ENCODE peak calls at places on chromosomes 16 and 17, in nine cellular contexts. One of them, this sample, is unnamed.
A peak's percentile ranks its signal among the peaks of the same experiment; 100 is the strongest.

GRCh38 chr17:3750926-3751325 is 27.2 kb downstream of the HASPIN start:
- DNase-seq in prostate gland: no peak
- DNase-seq in endothelial cell of umbilical vein: no peak
- DNase-seq in spleen: no peak
- DNase-seq in sigmoid colon: no peak
- DNase-seq in GM12878: no peak
- DNase-seq in transverse colon: peak; percentile 42
- DNase-seq in breast epithelium: no peak
- DNase-seq in stomach: no peak
- DNase-seq in this sample: no peak

GRCh38 chr16:56554441-56554840 is 10.4 kb upstream of the MT4 start:
- DNase-seq in prostate gland: no peak
- DNase-seq in endothelial cell of umbilical vein: no peak
- DNase-seq in spleen: peak; percentile 23
- DNase-seq in sigmoid colon: no peak
- DNase-seq in GM12878: no peak
- DNase-seq in transverse colon: no peak
- DNase-seq in breast epithelium: no peak
- DNase-seq in stomach: no peak
- DNase-seq in this sample: no peak

GRCh38 chr17:15403276-15403939 is 62.0 kb upstream of the TEKT3 start:
- DNase-seq in prostate gland: no peak
- DNase-seq in endothelial cell of umbilical vein: no peak
- DNase-seq in spleen: no peak
- DNase-seq in sigmoid colon: no peak
- DNase-seq in GM12878: no peak
- DNase-seq in transverse colon: no peak
- DNase-seq in breast epithelium: no peak
- DNase-seq in stomach: no peak
- DNase-seq in this sample: no peak

GRCh38 chr17:6456914-6457687 is 12.8 kb downstream of the PIMREG start:
- DNase-seq in prostate gland: no peak
- DNase-seq in endothelial cell of umbilical vein: peak; percentile 41
- DNase-seq in spleen: peak; percentile 62
- DNase-seq in sigmoid colon: no peak
- DNase-seq in GM12878: no peak
- DNase-seq in transverse colon: peak; percentile 44
- DNase-seq in breast epithelium: no peak
- DNase-seq in stomach: peak; percentile 50
- DNase-seq in this sample: no peak

GRCh38 chr17:34054495-34054894 is 200.6 kb upstream of the CCL2 start:
- DNase-seq in prostate gland: no peak
- DNase-seq in endothelial cell of umbilical vein: no peak
- DNase-seq in spleen: no peak
- DNase-seq in sigmoid colon: no peak
- DNase-seq in GM12878: no peak
- DNase-seq in transverse colon: no peak
- DNase-seq in breast epithelium: no peak
- DNase-seq in stomach: no peak
- DNase-seq in this sample: no peak

GRCh38 chr17:8935194-8935593 is 30.3 kb downstream of the PIK3R5 start:
- DNase-seq in prostate gland: no peak
- DNase-seq in endothelial cell of umbilical vein: no peak
- DNase-seq in spleen: peak; percentile 84
- DNase-seq in sigmoid colon: no peak
- DNase-seq in GM12878: no peak
- DNase-seq in transverse colon: no peak
- DNase-seq in breast epithelium: no peak
- DNase-seq in stomach: no peak
- DNase-seq in this sample: peak; percentile 86

GRCh38 chr17:15444805-15445204 is 22.6 kb downstream of the CDRT4 start:
- DNase-seq in prostate gland: no peak
- DNase-seq in endothelial cell of umbilical vein: peak; percentile 96
- DNase-seq in spleen: no peak
- DNase-seq in sigmoid colon: peak; percentile 11
- DNase-seq in GM12878: no peak
- DNase-seq in transverse colon: no peak
- DNase-seq in breast epithelium: no peak
- DNase-seq in stomach: no peak
- DNase-seq in this sample: no peak

GRCh38 chr16:49462356-49462988 is 88.9 kb downstream of the C16orf78 start:
- DNase-seq in prostate gland: no peak
- DNase-seq in endothelial cell of umbilical vein: no peak
- DNase-seq in spleen: no peak
- DNase-seq in sigmoid colon: no peak
- DNase-seq in GM12878: no peak
- DNase-seq in transverse colon: no peak
- DNase-seq in breast epithelium: no peak
- DNase-seq in stomach: no peak
- DNase-seq in this sample: no peak

GRCh38 chr17:7005716-7006115 is 6.7 kb upstream of the RNASEK start:
- DNase-seq in prostate gland: no peak
- DNase-seq in endothelial cell of umbilical vein: no peak
- DNase-seq in spleen: no peak
- DNase-seq in sigmoid colon: no peak
- DNase-seq in GM12878: no peak
- DNase-seq in transverse colon: no peak
- DNase-seq in breast epithelium: no peak
- DNase-seq in stomach: no peak
- DNase-seq in this sample: no peak

GRCh38 chr16:88782454-88783390 is 2.3 kb downstream of the PIEZO1 start:
- DNase-seq in prostate gland: no peak
- DNase-seq in endothelial cell of umbilical vein: peak; percentile 47
- DNase-seq in spleen: peak; percentile 80
- DNase-seq in sigmoid colon: peak; percentile 80
- DNase-seq in GM12878: no peak
- DNase-seq in transverse colon: no peak
- DNase-seq in breast epithelium: no peak
- DNase-seq in stomach: no peak
- DNase-seq in this sample: no peak

GRCh38 chr16:88785106-88785924 is at the start of gene PIEZO1:
- DNase-seq in prostate gland: peak; percentile 61
- DNase-seq in endothelial cell of umbilical vein: peak; percentile 53
- DNase-seq in spleen: peak; percentile 97
- DNase-seq in sigmoid colon: peak; percentile 90
- DNase-seq in GM12878: no peak
- DNase-seq in transverse colon: peak; percentile 84
- DNase-seq in breast epithelium: peak; percentile 79
- DNase-seq in stomach: peak; percentile 82
- DNase-seq in this sample: peak; percentile 97

GRCh38 chr16:88784074-88784855 is 755 bp downstream of the PIEZO1 start:
- DNase-seq in prostate gland: peak; percentile 71
- DNase-seq in endothelial cell of umbilical vein: peak; percentile 65
- DNase-seq in spleen: peak; percentile 89
- DNase-seq in sigmoid colon: peak; percentile 94
- DNase-seq in GM12878: no peak
- DNase-seq in transverse colon: peak; percentile 74
- DNase-seq in breast epithelium: peak; percentile 76
- DNase-seq in stomach: peak; percentile 66
- DNase-seq in this sample: peak; percentile 73

GRCh38 chr16:88784856-88785105 is 239 bp downstream of the PIEZO1 start:
- DNase-seq in prostate gland: no peak
- DNase-seq in endothelial cell of umbilical vein: no peak
- DNase-seq in spleen: no peak
- DNase-seq in sigmoid colon: no peak
- DNase-seq in GM12878: no peak
- DNase-seq in transverse colon: no peak
- DNase-seq in breast epithelium: no peak
- DNase-seq in stomach: no peak
- DNase-seq in this sample: no peak

DNA sequence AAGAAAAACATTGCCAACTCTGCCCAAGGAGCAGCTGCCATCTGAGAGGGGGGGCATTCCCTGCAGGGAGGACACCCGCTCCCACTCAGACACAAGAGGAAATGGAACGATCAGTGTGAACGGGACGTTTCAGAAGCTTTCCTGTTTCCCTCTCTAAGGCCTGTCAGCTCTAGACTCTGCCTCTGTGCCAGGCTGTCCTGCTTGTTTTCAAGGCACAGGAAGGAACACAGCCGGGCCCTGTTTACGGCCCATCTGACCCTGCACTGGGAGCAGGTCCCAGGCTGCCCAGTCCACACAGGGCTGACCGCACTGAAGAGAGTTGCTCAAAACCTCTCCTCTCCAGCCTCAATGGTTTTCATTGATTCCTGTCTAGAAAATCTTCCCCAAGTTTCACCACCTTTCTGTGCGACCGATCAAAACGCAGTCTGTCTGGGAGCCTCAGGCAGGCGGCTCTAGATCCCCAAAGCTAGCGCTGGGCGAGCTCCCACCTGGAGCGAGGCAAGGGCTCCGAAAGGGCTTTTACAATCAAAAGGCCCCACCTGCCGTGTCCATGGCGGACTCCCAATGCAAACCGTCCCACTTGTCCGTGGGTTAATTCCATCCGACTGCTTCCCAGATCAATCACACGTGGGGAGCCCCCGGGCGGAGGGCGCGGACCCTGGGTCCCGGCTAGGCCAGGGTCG is 1.5 kb downstream of the PIEZO1 start:
- DNase-seq in prostate gland: peak; percentile 65
- DNase-seq in endothelial cell of umbilical vein: peak; percentile 83
- DNase-seq in spleen: peak; percentile 81
- DNase-seq in sigmoid colon: peak; percentile 83
- DNase-seq in GM12878: no peak
- DNase-seq in transverse colon: no peak
- DNase-seq in breast epithelium: no peak
- DNase-seq in stomach: peak; percentile 54
- DNase-seq in this sample: peak; percentile 74
- TF ChIP-seq POLR2AphosphoS5 in prostate gland: peak; percentile 62
- TF ChIP-seq POLR2AphosphoS5 in endothelial cell of umbilical vein: peak; percentile 52
- TF ChIP-seq POLR2AphosphoS5 in spleen: peak; percentile 86
- TF ChIP-seq POLR2AphosphoS5 in sigmoid colon: no peak
- TF ChIP-seq POLR2AphosphoS5 in GM12878: no peak
- TF ChIP-seq POLR2AphosphoS5 in transverse colon: peak; percentile 32
- TF ChIP-seq POLR2AphosphoS5 in breast epithelium: peak; percentile 14
- TF ChIP-seq POLR2AphosphoS5 in stomach: no peak
- TF ChIP-seq POLR2AphosphoS5 in this sample: peak; percentile 68

GRCh38 chr16:16021020-16021419 is 71.6 kb downstream of the ABCC1 start:
- DNase-seq in prostate gland: no peak
- DNase-seq in endothelial cell of umbilical vein: peak; percentile 14
- DNase-seq in spleen: no peak
- DNase-seq in sigmoid colon: no peak
- DNase-seq in GM12878: no peak
- DNase-seq in transverse colon: no peak
- DNase-seq in breast epithelium: no peak
- DNase-seq in stomach: no peak
- DNase-seq in this sample: no peak
- H3K36me3 ChIP-seq in prostate gland: no peaks in the 10 kb centered on the region
- H3K36me3 ChIP-seq in endothelial cell of umbilical vein: peaks cover 2% of the 10 kb centered on the region
- H3K36me3 ChIP-seq in spleen: peaks cover 28% of the 10 kb centered on the region
- H3K36me3 ChIP-seq in sigmoid colon: peaks cover 16% of the 10 kb centered on the region
- H3K36me3 ChIP-seq in GM12878: peaks cover 28% of the 10 kb centered on the region
- H3K36me3 ChIP-seq in transverse colon: no peaks in the 10 kb centered on the region
- H3K36me3 ChIP-seq in breast epithelium: no peaks in the 10 kb centered on the region
- H3K36me3 ChIP-seq in stomach: peaks cover 51% of the 10 kb centered on the region
- H3K36me3 ChIP-seq in this sample: peaks cover 2% of the 10 kb centered on the region

GRCh38 chr17:35297666-35298065 is 54.8 kb downstream of the SLFN5 start:
- DNase-seq in prostate gland: no peak
- DNase-seq in endothelial cell of umbilical vein: no peak
- DNase-seq in spleen: no peak
- DNase-seq in sigmoid colon: no peak
- DNase-seq in GM12878: no peak
- DNase-seq in transverse colon: no peak
- DNase-seq in breast epithelium: no peak
- DNase-seq in stomach: no peak
- DNase-seq in this sample: no peak
- TF ChIP-seq POLR2AphosphoS5 in prostate gland: no peak
- TF ChIP-seq POLR2AphosphoS5 in endothelial cell of umbilical vein: no peak
- TF ChIP-seq POLR2AphosphoS5 in spleen: no peak
- TF ChIP-seq POLR2AphosphoS5 in sigmoid colon: no peak
- TF ChIP-seq POLR2AphosphoS5 in GM12878: no peak
- TF ChIP-seq POLR2AphosphoS5 in transverse colon: no peak
- TF ChIP-seq POLR2AphosphoS5 in breast epithelium: no peak
- TF ChIP-seq POLR2AphosphoS5 in stomach: no peak
- TF ChIP-seq POLR2AphosphoS5 in this sample: no peak

DNA sequence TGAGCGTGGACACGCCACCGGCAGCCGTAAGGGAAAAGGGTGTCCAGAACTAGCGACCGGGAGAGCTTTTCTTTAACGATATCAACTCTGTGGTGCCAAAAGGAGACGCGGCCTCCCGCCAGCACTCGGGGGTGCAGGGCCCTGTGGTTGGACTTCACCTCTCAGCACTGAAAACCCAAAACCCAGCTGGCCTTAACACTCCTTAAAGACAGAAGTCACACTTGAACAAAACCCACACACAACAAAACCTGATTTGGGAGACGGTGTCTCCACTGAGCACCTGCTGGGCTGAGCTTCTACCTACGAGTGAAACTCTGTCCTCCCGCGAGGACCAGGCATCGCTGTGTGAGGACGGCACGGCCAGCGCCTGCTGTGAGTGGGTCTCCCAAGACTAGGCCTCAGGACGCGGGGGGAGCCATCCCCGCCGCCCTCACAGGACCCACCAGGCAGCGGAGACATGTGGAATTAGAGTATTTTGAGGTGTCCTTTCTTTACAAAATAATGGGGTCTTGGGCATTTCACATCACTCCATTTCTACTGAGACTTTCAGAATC is 46.7 kb downstream of the WDR45B start:
- DNase-seq in prostate gland: no peak
- DNase-seq in endothelial cell of umbilical vein: no peak
- DNase-seq in spleen: no peak
- DNase-seq in sigmoid colon: no peak
- DNase-seq in GM12878: no peak
- DNase-seq in transverse colon: no peak
- DNase-seq in breast epithelium: no peak
- DNase-seq in stomach: no peak
- DNase-seq in this sample: peak; percentile 77
- H3K36me3 ChIP-seq in prostate gland: no peaks in the 10 kb centered on the region
- H3K36me3 ChIP-seq in endothelial cell of umbilical vein: peaks cover 3% of the 10 kb centered on the region
- H3K36me3 ChIP-seq in spleen: peaks cover 26% of the 10 kb centered on the region
- H3K36me3 ChIP-seq in sigmoid colon: peaks cover 58% of the 10 kb centered on the region
- H3K36me3 ChIP-seq in GM12878: peaks cover 34% of the 10 kb centered on the region
- H3K36me3 ChIP-seq in transverse colon: peaks cover 7% of the 10 kb centered on the region
- H3K36me3 ChIP-seq in breast epithelium: peaks cover 4% of the 10 kb centered on the region
- H3K36me3 ChIP-seq in stomach: peaks cover 95% of the 10 kb centered on the region
- H3K36me3 ChIP-seq in this sample: peaks cover 36% of the 10 kb centered on the region

This sample was measured in upper lobe of left lung.